ENCODE peak calls at places on chromosomes 11 and 22, in four cellular contexts. One of them, this sample, is unnamed.

GRCh38 chr22:42770448-42770726 is 49.7 kb upstream of the A4GALT start:
- DNase-seq in adrenal gland: no peak
- DNase-seq in sigmoid colon: no peak
- DNase-seq in suprapubic skin: no peak
- DNase-seq in this sample: no peak

GRCh38 chr22:30312053-30312452 is 14.7 kb downstream of the TBC1D10A start:
- DNase-seq in adrenal gland: no peak
- DNase-seq in sigmoid colon: no peak
- DNase-seq in suprapubic skin: no peak
- DNase-seq in this sample: no peak

GRCh38 chr11:76795285-76795935 is 12.3 kb downstream of the TSKU start:
- DNase-seq in adrenal gland: no peak
- DNase-seq in sigmoid colon: no peak
- DNase-seq in suprapubic skin: peak; percentile 59
- DNase-seq in this sample: no peak

GRCh38 chr22:28000361-28000760 is 81.3 kb upstream of the PITPNB start:
- DNase-seq in adrenal gland: no peak
- DNase-seq in sigmoid colon: no peak
- DNase-seq in suprapubic skin: no peak
- DNase-seq in this sample: no peak

GRCh38 chr11:112085822-112086421 is 634 bp downstream of the TIMM8B start:
- DNase-seq in adrenal gland: no peak
- DNase-seq in sigmoid colon: no peak
- DNase-seq in suprapubic skin: no peak
- DNase-seq in this sample: no peak

GRCh38 chr22:24302591-24302990 is 32.0 kb downstream of the SPECC1L start:
- DNase-seq in adrenal gland: no peak
- DNase-seq in sigmoid colon: no peak
- DNase-seq in suprapubic skin: no peak
- DNase-seq in this sample: no peak

GRCh38 chr11:80899381-80899780 is 1458.6 kb upstream of the TENM4 start:
- DNase-seq in adrenal gland: no peak
- DNase-seq in sigmoid colon: no peak
- DNase-seq in suprapubic skin: no peak
- DNase-seq in this sample: no peak

GRCh38 chr11:73566977-73567755 is 30.7 kb downstream of the FAM168A start:
- DNase-seq in adrenal gland: no peak
- DNase-seq in sigmoid colon: no peak
- DNase-seq in suprapubic skin: no peak
- DNase-seq in this sample: no peak

GRCh38 chr11:44990665-44991064 is 40.0 kb upstream of the TP53I11 start:
- DNase-seq in adrenal gland: no peak
- DNase-seq in sigmoid colon: peak; percentile 40
- DNase-seq in suprapubic skin: peak; percentile 34
- DNase-seq in this sample: no peak

GRCh38 chr22:23803001-23803819 is 16.4 kb downstream of the SMARCB1 start:
- DNase-seq in adrenal gland: no peak
- DNase-seq in sigmoid colon: no peak
- DNase-seq in suprapubic skin: no peak
- DNase-seq in this sample: peak; percentile 65

GRCh38 chr22:23896523-23897186 is 2.5 kb downstream of the MIF start:
- DNase-seq in adrenal gland: no peak
- DNase-seq in sigmoid colon: peak; percentile 64
- DNase-seq in suprapubic skin: no peak
- DNase-seq in this sample: no peak

GRCh38 chr11:108498046-108498815 is at the start of gene POGLUT3:
- DNase-seq in adrenal gland: peak; percentile 57
- DNase-seq in sigmoid colon: peak; percentile 85
- DNase-seq in suprapubic skin: peak; percentile 80
- DNase-seq in this sample: peak; percentile 68

GRCh38 chr22:50562523-50563409 is at the start of gene SYCE3:
- DNase-seq in adrenal gland: peak; percentile 97
- DNase-seq in sigmoid colon: peak; percentile 98
- DNase-seq in suprapubic skin: peak; percentile 98
- DNase-seq in this sample: peak; percentile 99

GRCh38 chr11:47330002-47330911 is 22.2 kb downstream of the MYBPC3 start:
- DNase-seq in adrenal gland: no peak
- DNase-seq in sigmoid colon: no peak
- DNase-seq in suprapubic skin: no peak
- DNase-seq in this sample: no peak

GRCh38 chr11:46855167-46855566 is 9.1 kb upstream of the CKAP5 start:
- DNase-seq in adrenal gland: no peak
- DNase-seq in sigmoid colon: no peak
- DNase-seq in suprapubic skin: no peak
- DNase-seq in this sample: no peak

GRCh38 chr11:47348859-47349258 is 3.6 kb downstream of the MYBPC3 start:
- DNase-seq in adrenal gland: no peak
- DNase-seq in sigmoid colon: no peak
- DNase-seq in suprapubic skin: no peak
- DNase-seq in this sample: no peak

GRCh38 chr11:16291729-16292128 is 64.6 kb downstream of the SOX6 start:
- DNase-seq in adrenal gland: no peak
- DNase-seq in sigmoid colon: no peak
- DNase-seq in suprapubic skin: no peak
- DNase-seq in this sample: no peak

GRCh38 chr11:65779919-65780769 is 632 bp downstream of the AP5B1 start:
- DNase-seq in adrenal gland: peak; percentile 75
- DNase-seq in sigmoid colon: peak; percentile 88
- DNase-seq in suprapubic skin: peak; percentile 84
- DNase-seq in this sample: peak; percentile 69

GRCh38 chr11:78742430-78742829 is 167.8 kb upstream of the NARS2 start:
- DNase-seq in adrenal gland: no peak
- DNase-seq in sigmoid colon: no peak
- DNase-seq in suprapubic skin: no peak
- DNase-seq in this sample: no peak

GRCh38 chr11:70570693-70571395 is 172.5 kb downstream of the CTTN start:
- DNase-seq in adrenal gland: no peak
- DNase-seq in sigmoid colon: no peak
- DNase-seq in suprapubic skin: no peak
- DNase-seq in this sample: no peak

GRCh38 chr11:19730373-19730772 is 17.7 kb downstream of the NAV2 start:
- DNase-seq in adrenal gland: no peak
- DNase-seq in sigmoid colon: peak; percentile 91
- DNase-seq in suprapubic skin: no peak
- DNase-seq in this sample: no peak

GRCh38 chr11:114812698-114813097 is 134.4 kb downstream of the NXPE2 start:
- DNase-seq in adrenal gland: no peak
- DNase-seq in sigmoid colon: no peak
- DNase-seq in suprapubic skin: no peak
- DNase-seq in this sample: no peak

GRCh38 chr22:35024364-35024692 is 41.6 kb upstream of the ISX start:
- DNase-seq in adrenal gland: no peak
- DNase-seq in sigmoid colon: no peak
- DNase-seq in suprapubic skin: no peak
- DNase-seq in this sample: no peak
- TF ChIP-seq CTCF in adrenal gland: no peak
- TF ChIP-seq CTCF in sigmoid colon: no peak
- TF ChIP-seq CTCF in suprapubic skin: no peak
- TF ChIP-seq CTCF in this sample: no peak

GRCh38 chr22:20290578-20291248 is 22.6 kb upstream of the RTN4R start:
- DNase-seq in adrenal gland: no peak
- DNase-seq in sigmoid colon: no peak
- DNase-seq in suprapubic skin: no peak
- DNase-seq in this sample: no peak

GRCh38 chr22:20291604-20292063 is 23.5 kb upstream of the RTN4R start:
- DNase-seq in adrenal gland: no peak
- DNase-seq in sigmoid colon: no peak
- DNase-seq in suprapubic skin: no peak
- DNase-seq in this sample: no peak

GRCh38 chr22:20292108-20292507 is 24.0 kb upstream of the RTN4R start:
- DNase-seq in adrenal gland: no peak
- DNase-seq in sigmoid colon: no peak
- DNase-seq in suprapubic skin: no peak
- DNase-seq in this sample: no peak

GRCh38 chr22:20290045-20290392 is 21.9 kb upstream of the RTN4R start:
- DNase-seq in adrenal gland: no peak
- DNase-seq in sigmoid colon: no peak
- DNase-seq in suprapubic skin: no peak
- DNase-seq in this sample: no peak

DNA sequence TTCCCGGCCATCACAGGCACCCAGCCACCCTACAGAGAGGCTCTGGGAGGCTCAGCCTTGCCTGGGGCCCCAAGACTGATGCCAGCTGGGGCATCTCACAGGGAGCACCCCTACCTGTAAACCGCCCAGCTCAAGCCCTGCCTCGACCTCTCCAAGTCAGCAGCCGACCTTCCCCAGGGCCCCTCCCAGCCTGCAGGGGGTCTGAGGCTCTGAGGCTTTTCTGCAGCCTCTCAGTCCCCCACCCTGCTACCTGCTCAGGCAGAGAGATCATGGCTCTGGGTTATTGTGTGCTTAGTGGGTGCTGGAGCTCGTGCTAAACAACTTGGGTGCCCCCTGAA is 23.1 kb upstream of the RTN4R start:
- DNase-seq in adrenal gland: no peak
- DNase-seq in sigmoid colon: no peak
- DNase-seq in suprapubic skin: no peak
- DNase-seq in this sample: no peak
- TF ChIP-seq POLR2A in adrenal gland: no peak
- TF ChIP-seq POLR2A in sigmoid colon: no peak
- TF ChIP-seq POLR2A in suprapubic skin: no peak
- TF ChIP-seq POLR2A in this sample: no peak

GRCh38 chr22:31940506-31940905 is 3.8 kb upstream of the YWHAH start:
- DNase-seq in adrenal gland: no peak
- DNase-seq in sigmoid colon: no peak
- DNase-seq in suprapubic skin: no peak
- DNase-seq in this sample: no peak
- H3K9me3 ChIP-seq in adrenal gland: no peaks in the 10 kb centered on the region
- H3K9me3 ChIP-seq in sigmoid colon: no peaks in the 10 kb centered on the region
- H3K9me3 ChIP-seq in suprapubic skin: no peaks in the 10 kb centered on the region
- H3K9me3 ChIP-seq in this sample: no peaks in the 10 kb centered on the region

DNA sequence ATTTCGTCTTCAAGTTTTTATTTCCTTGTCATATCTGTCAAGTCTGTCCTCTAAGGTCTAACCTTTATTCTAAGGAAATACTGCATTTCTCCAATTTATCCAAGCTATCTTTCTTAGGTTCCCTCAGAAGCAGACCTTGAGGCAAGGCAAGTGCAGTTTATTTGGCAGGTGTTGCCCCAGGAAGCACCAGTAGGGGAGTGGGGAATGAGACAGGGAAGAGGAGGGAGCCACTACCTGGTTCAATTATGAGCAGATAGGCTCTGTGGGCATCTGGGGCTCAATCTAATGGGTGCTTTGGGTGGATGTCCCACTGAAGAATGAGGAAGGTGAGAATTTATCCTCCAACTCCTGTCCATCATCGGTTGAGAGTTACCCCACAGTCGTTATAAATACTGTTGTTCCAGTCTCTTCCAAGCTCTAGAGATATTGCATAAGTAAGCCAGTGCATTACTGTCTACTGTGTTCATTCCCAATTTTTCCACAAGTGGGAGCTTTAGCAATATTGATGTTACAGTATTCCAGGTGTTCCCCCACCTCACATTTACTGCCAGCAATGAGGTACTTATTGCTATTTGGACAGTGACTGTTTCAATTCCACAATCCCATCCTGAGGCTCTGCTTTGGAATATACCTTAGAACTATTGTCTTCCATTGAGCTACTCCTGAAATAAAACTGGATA is 154.9 kb upstream of the CEP126 start:
- DNase-seq in adrenal gland: no peak
- DNase-seq in sigmoid colon: no peak
- DNase-seq in suprapubic skin: no peak
- DNase-seq in this sample: no peak
- TF ChIP-seq CTCF in adrenal gland: peak; percentile 17
- TF ChIP-seq CTCF in sigmoid colon: no peak
- TF ChIP-seq CTCF in suprapubic skin: no peak
- TF ChIP-seq CTCF in this sample: no peak

DNA sequence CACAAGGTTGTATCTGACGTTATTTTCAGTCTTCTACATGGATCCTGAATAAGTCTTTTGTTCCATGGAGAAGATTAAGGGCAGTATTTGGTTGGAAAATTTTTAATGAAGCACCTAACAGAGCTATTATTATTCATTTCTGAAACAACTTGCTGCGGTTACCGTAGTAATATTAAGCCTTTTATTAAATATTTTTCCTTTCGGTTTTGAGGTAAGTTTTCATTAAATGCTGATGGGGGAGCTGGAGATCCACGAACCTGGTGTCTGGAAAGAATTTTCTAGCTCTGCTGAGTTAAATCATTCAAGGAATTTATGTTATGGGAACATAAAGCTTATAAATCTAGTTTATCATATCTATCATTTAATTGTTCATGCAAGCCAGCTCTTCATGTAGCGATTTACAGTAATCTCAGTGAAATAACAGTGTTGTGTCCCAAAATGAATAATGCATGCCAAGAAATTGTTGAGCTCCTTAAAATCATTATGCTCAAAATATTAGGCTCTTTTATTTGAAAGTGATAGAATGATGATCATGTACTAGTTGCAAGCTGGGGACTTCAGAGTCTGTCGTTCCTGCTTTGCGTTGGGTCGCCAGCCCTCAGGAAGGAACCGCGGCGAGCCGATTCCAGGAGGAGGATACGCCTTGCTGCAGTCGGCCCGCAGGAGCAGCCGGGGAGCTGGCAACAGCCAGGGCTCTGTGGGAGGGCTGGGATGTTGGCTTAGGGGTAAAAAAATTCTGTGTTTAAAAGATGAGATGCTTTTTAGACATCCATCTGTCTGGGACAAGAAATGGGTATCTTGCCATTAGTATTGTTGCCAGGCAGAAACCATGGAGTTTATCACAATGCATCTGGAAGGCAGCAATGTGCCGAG is 83.1 kb downstream of the TBC1D22A start:
- DNase-seq in adrenal gland: no peak
- DNase-seq in sigmoid colon: no peak
- DNase-seq in suprapubic skin: no peak
- DNase-seq in this sample: peak; percentile 36
- TF ChIP-seq POLR2A in adrenal gland: no peak
- TF ChIP-seq POLR2A in sigmoid colon: no peak
- TF ChIP-seq POLR2A in suprapubic skin: no peak
- TF ChIP-seq POLR2A in this sample: no peak